ENCODE peak calls at places on chromosomes 11 and 22, in four cellular contexts. G is uterus; C is neuronal stem cell; J is stimulated activated CD8-positive, alpha-beta memory T cell treated with anti-CD3 and anti-CD28 coated beads, Interleukin-15, amount 100 ng/mL, for 24 hours. Q is an unnamed sample.
A peak's percentile ranks its signal among the peaks of the same experiment; 100 is the strongest.

GRCh38 chr11:64337538-64338249 is 2.3 kb upstream of the CCDC88B start:
- DNase-seq in G (no peak), C (no peak), J (no peak), Q (no peak)

GRCh38 chr11:111441443-111441842 is 62.4 kb upstream of the POU2AF1 start:
- DNase-seq in G (peak; percentile 82), C (no peak), J (no peak), Q (no peak)

GRCh38 chr22:39653787-39654077 is 83.2 kb downstream of the CACNA1I start:
- DNase-seq in G (no peak), C (no peak), J (no peak), Q (no peak)

GRCh38 chr11:59857444-59858434 is 8.5 kb downstream of the TCN1 start:
- DNase-seq in G (no peak), C (no peak), J (no peak), Q (no peak)

GRCh38 chr22:46946383-46946965 is 184.0 kb downstream of the TBC1D22A start:
- DNase-seq in G (no peak), C (no peak), J (no peak), Q (no peak)

GRCh38 chr11:87299041-87299481 is 261.3 kb downstream of the TMEM135 start:
- DNase-seq in G (no peak), C (no peak), J (no peak), Q (no peak)

GRCh38 chr22:38027487-38027886 is 29.7 kb upstream of the PICK1 start:
- DNase-seq in G (no peak), C (no peak), J (no peak), Q (no peak)

GRCh38 chr22:29524440-29525191 is 28.9 kb downstream of the THOC5 start:
- DNase-seq in G (no peak), C (no peak), J (no peak), Q (peak; percentile 60)

GRCh38 chr11:30392977-30393376 is 70.1 kb downstream of the ARL14EP start:
- DNase-seq in G (no peak), C (no peak), J (no peak), Q (no peak)

GRCh38 chr22:36702832-36703210 is 731 bp downstream of the CACNG2 start:
- DNase-seq in G (no peak), C (no peak), J (no peak), Q (no peak)

Q was measured in OCI-LY7.